ENCODE peak calls at places on chromosomes 7 and 10, in six cellular contexts. E is upper lobe of right lung, O is small intestine, W is dorsolateral prefrontal cortex, B is HFF-Myc, G is activated T-cell treated with anti-CD3 and anti-CD28 coated beads for 1 hour. X is an unnamed sample.

GRCh38 chr7:43559939-43560335 is 23.0 kb upstream of the STK17A start:
- DNase-seq in E (no peak), O (no peak), W (no peak), B (no peak), G (no peak), X (no peak)

GRCh38 chr10:110912374-110912773 is 6.6 kb downstream of the BBIP1 start:
- DNase-seq in E (no peak), O (no peak), W (no peak), B (no peak), G (no peak), X (no peak)

GRCh38 chr10:123154943-123155505 is 822 bp downstream of the BUB3 start:
- DNase-seq in E (peak; percentile 72), O (peak; percentile 52), W (no peak), B (peak; percentile 16), G (no peak), X (no peak)

GRCh38 chr10:5449823-5450222 is 37.5 kb downstream of the NET1 start:
- DNase-seq in E (no peak), O (peak; percentile 43), W (no peak), B (no peak), G (no peak), X (no peak)

GRCh38 chr10:43868952-43869351 is 220.3 kb upstream of the ZNF32 start:
- DNase-seq in E (no peak), O (no peak), W (no peak), B (no peak), G (no peak), X (no peak)

GRCh38 chr7:149493366-149493765 is 4.2 kb downstream of the ZNF746 start:
- DNase-seq in E (no peak), O (no peak), W (no peak), B (no peak), G (no peak), X (no peak)

GRCh38 chr10:34434119-34434594 is 380.9 kb downstream of the PARD3 start:
- DNase-seq in E (no peak), O (no peak), W (no peak), B (peak; percentile 79), G (no peak), X (no peak)

GRCh38 chr7:96781919-96782318 is 72.3 kb upstream of the SEM1 start:
- DNase-seq in E (no peak), O (no peak), W (no peak), B (no peak), G (no peak), X (no peak)

GRCh38 chr10:116588995-116589394 is 1.8 kb upstream of the PNLIPRP1 start:
- DNase-seq in E (no peak), O (no peak), W (no peak), B (no peak), G (no peak), X (no peak)

GRCh38 chr7:71613316-71613715 is 481.4 kb downstream of the GALNT17 start:
- DNase-seq in E (no peak), O (no peak), W (no peak), B (no peak), G (no peak), X (no peak)

GRCh38 chr10:38054361-38054797 is 39.8 kb upstream of the ZNF37A start:
- DNase-seq in E (no peak), O (no peak), W (no peak), B (no peak), G (no peak), X (no peak)

GRCh38 chr10:100020883-100021248 is 11.1 kb upstream of the DNMBP start:
- DNase-seq in E (no peak), O (no peak), W (no peak), B (no peak), G (no peak), X (no peak)

GRCh38 chr10:43112608-43112961 is 25.7 kb upstream of the CSGALNACT2 start:
- DNase-seq in E (peak; percentile 54), O (no peak), W (no peak), B (no peak), G (no peak), X (no peak)

GRCh38 chr10:123943307-123943706 is 51.7 kb upstream of the CPXM2 start:
- DNase-seq in E (no peak), O (no peak), W (no peak), B (no peak), G (no peak), X (no peak)

GRCh38 chr10:102964713-102965112 is 46.6 kb downstream of the CNNM2 start:
- DNase-seq in E (no peak), O (no peak), W (no peak), B (no peak), G (no peak), X (no peak)

GRCh38 chr10:116690356-116691078 is 51.8 kb downstream of the HSPA12A start:
- DNase-seq in E (no peak), O (no peak), W (peak; percentile 77), B (no peak), G (no peak), X (no peak)

GRCh38 chr7:26627871-26628270 is 236.5 kb downstream of the SKAP2 start:
- DNase-seq in E (no peak), O (no peak), W (no peak), B (no peak), G (no peak), X (peak; percentile 39)

GRCh38 chr7:65731562-65732035 is 141.3 kb upstream of the VKORC1L1 start:
- DNase-seq in E (peak; percentile 77), O (peak; percentile 50), W (no peak), B (no peak), G (no peak), X (no peak)

GRCh38 chr10:79143879-79144278 is 75.1 kb downstream of the ZMIZ1 start:
- DNase-seq in E (no peak), O (no peak), W (no peak), B (no peak), G (no peak), X (no peak)

GRCh38 chr10:29304259-29305030 is 15.6 kb downstream of the LYZL1 start:
- DNase-seq in E (no peak), O (peak; percentile 54), W (peak; percentile 69), B (peak; percentile 37), G (no peak), X (peak; percentile 2)

GRCh38 chr10:6927001-6927400 is 346.9 kb upstream of the PRKCQ start:
- DNase-seq in E (no peak), O (no peak), W (no peak), B (no peak), G (no peak), X (no peak)

GRCh38 chr7:104123786-104124185 is 84.0 kb downstream of the ORC5 start:
- DNase-seq in E (no peak), O (no peak), W (no peak), B (no peak), G (no peak), X (no peak)

GRCh38 chr7:136336932-136337331 is 359.8 kb upstream of the MTPN start:
- DNase-seq in E (no peak), O (no peak), W (no peak), B (no peak), G (no peak), X (no peak)

GRCh38 chr10:102704915-102705314 is 9.3 kb downstream of the ARL3 start:
- DNase-seq in E (no peak), O (no peak), W (no peak), B (no peak), G (no peak), X (no peak)

GRCh38 chr7:94671444-94672235 is 15.7 kb upstream of the SGCE start:
- DNase-seq in E (no peak), O (peak; percentile 6), W (no peak), B (no peak), G (no peak), X (no peak)

GRCh38 chr7:23001610-23002009 is 12.3 kb downstream of the HYCC1 start:
- DNase-seq in E (no peak), O (no peak), W (no peak), B (no peak), G (no peak), X (no peak)

GRCh38 chr7:21944616-21945373 is 904 bp downstream of the CDCA7L start:
- DNase-seq in E (peak; percentile 90), O (peak; percentile 67), W (no peak), B (no peak), G (peak; percentile 20), X (no peak)

GRCh38 chr10:96565774-96566173 is 21.0 kb downstream of the TM9SF3 start:
- DNase-seq in E (no peak), O (no peak), W (no peak), B (peak; percentile 30), G (no peak), X (no peak)

GRCh38 chr7:44994877-44995554 is 5.0 kb upstream of the CCM2 start:
- DNase-seq in E (no peak), O (no peak), W (no peak), B (no peak), G (no peak), X (no peak)

GRCh38 chr10:53022663-53023088 is 250.1 kb upstream of the MBL2 start:
- DNase-seq in E (no peak), O (no peak), W (no peak), B (no peak), G (no peak), X (no peak)

GRCh38 chr10:132520147-132520811 is 17.3 kb upstream of the INPP5A start:
- DNase-seq in E (no peak), O (no peak), W (peak; percentile 33), B (peak; percentile 58), G (no peak), X (no peak)

GRCh38 chr7:140029072-140029471 is 33.7 kb downstream of the PARP12 start:
- DNase-seq in E (no peak), O (no peak), W (no peak), B (no peak), G (no peak), X (no peak)

GRCh38 chr7:159201722-159202330 is 57.2 kb upstream of the VIPR2 start:
- DNase-seq in E (no peak), O (no peak), W (no peak), B (no peak), G (no peak), X (no peak)

GRCh38 chr10:31466313-31466712 is 147.3 kb downstream of the ZEB1 start:
- DNase-seq in E (no peak), O (no peak), W (no peak), B (no peak), G (no peak), X (no peak)

GRCh38 chr10:3769511-3769910 is 15.5 kb downstream of the KLF6 start:
- DNase-seq in E (no peak), O (no peak), W (no peak), B (no peak), G (no peak), X (no peak)

GRCh38 chr10:58516118-58516517 is 3.4 kb downstream of the BICC1 start:
- DNase-seq in E (no peak), O (no peak), W (no peak), B (no peak), G (no peak), X (no peak)

GRCh38 chr10:96747734-96748550 is 27.6 kb upstream of the PIK3AP1 start:
- DNase-seq in E (no peak), O (peak; percentile 18), W (no peak), B (no peak), G (no peak), X (no peak)

GRCh38 chr10:37619336-37619735 is 238.1 kb downstream of the ZNF248 start:
- DNase-seq in E (no peak), O (no peak), W (no peak), B (no peak), G (no peak), X (no peak)